ENCODE peak calls at places on chromosome 1, in six cellular contexts. K, B, V, R, N and Y are unnamed samples.

GRCh38 chr1:167713330-167714081 is 8.3 kb upstream of the MPZL1 start:
- DNase-seq in V (peak; percentile 32), B (no peak), N (peak; percentile 80), K (peak; percentile 77), R (no peak), Y (peak; percentile 24)

GRCh38 chr1:25795955-25796806 is 3.8 kb upstream of the SELENON start:
- DNase-seq in R (no peak), K (no peak), V (peak; percentile 60), N (no peak), B (no peak), Y (no peak)

GRCh38 chr1:175319912-175320230 is 127.3 kb upstream of the KIAA0040 start:
- DNase-seq in N (no peak), K (no peak), R (no peak), B (no peak), V (no peak), Y (no peak)

GRCh38 chr1:61244114-61244513 is 161.8 kb downstream of the NFIA start:
- DNase-seq in R (no peak), N (no peak), V (no peak), B (no peak), K (no peak), Y (peak; percentile 4)

GRCh38 chr1:156342556-156342955 is 4.2 kb downstream of the TSACC start:
- DNase-seq in V (no peak), R (no peak), N (no peak), B (no peak), K (no peak), Y (no peak)

GRCh38 chr1:2311184-2312032 is 79.9 kb downstream of the MORN1 start:
- DNase-seq in N (peak; percentile 92), R (no peak), B (peak; percentile 70), K (no peak), V (no peak), Y (no peak)

GRCh38 chr1:45260244-45260643 is 53.8 kb upstream of the ZSWIM5 start:
- DNase-seq in V (no peak), K (no peak), B (no peak), N (no peak), R (no peak), Y (no peak)

GRCh38 chr1:222923506-222923905 is 108.7 kb downstream of the DISP1 start:
- DNase-seq in V (no peak), R (no peak), K (no peak), N (no peak), B (no peak), Y (no peak)

GRCh38 chr1:29145739-29146437 is 22.2 kb upstream of the TMEM200B start:
- DNase-seq in V (no peak), R (no peak), K (no peak), N (no peak), B (no peak), Y (no peak)

GRCh38 chr1:224438989-224439388 is 4.4 kb upstream of the WDR26 start:
- DNase-seq in R (no peak), B (no peak), K (no peak), V (peak; percentile 67), N (no peak), Y (no peak)

GRCh38 chr1:5682626-5683235 is 309.5 kb downstream of the NPHP4 start:
- DNase-seq in B (no peak), V (no peak), N (no peak), K (no peak), R (no peak), Y (no peak)

GRCh38 chr1:2073382-2074230 is 23.4 kb downstream of the PRKCZ start:
- DNase-seq in B (no peak), N (no peak), K (peak; percentile 72), V (no peak), R (no peak), Y (peak; percentile 78)

GRCh38 chr1:185158806-185159205 is 1.8 kb downstream of the SWT1 start:
- DNase-seq in K (no peak), B (no peak), N (no peak), V (no peak), R (no peak), Y (no peak)

GRCh38 chr1:24100945-24101737 is 10.8 kb downstream of the MYOM3 start:
- DNase-seq in K (peak; percentile 18), V (no peak), N (no peak), B (no peak), R (no peak), Y (no peak)

GRCh38 chr1:147771216-147772125 is 11.1 kb upstream of the GJA5 start:
- DNase-seq in N (no peak), B (no peak), R (no peak), V (no peak), K (no peak), Y (no peak)
- H3K27ac ChIP-seq in N (no peak overlapping the region), B (peak overlapping the region; percentile 69), R (peak overlapping the region; percentile 6), V (peak overlapping the region; percentile 55), K (peak overlapping the region; percentile 49), Y (no peak overlapping the region)

GRCh38 chr1:64536836-64537490 is 67.0 kb downstream of the CACHD1 start:
- DNase-seq in N (no peak), K (no peak), B (no peak), V (peak; percentile 43), R (no peak), Y (no peak)
- H3K27ac ChIP-seq in N (peak overlapping the region; percentile 14), K (no peak overlapping the region), B (peak overlapping the region; percentile 7), V (no peak overlapping the region), R (peak overlapping the region; percentile 75), Y (peak overlapping the region; percentile 40)

DNA sequence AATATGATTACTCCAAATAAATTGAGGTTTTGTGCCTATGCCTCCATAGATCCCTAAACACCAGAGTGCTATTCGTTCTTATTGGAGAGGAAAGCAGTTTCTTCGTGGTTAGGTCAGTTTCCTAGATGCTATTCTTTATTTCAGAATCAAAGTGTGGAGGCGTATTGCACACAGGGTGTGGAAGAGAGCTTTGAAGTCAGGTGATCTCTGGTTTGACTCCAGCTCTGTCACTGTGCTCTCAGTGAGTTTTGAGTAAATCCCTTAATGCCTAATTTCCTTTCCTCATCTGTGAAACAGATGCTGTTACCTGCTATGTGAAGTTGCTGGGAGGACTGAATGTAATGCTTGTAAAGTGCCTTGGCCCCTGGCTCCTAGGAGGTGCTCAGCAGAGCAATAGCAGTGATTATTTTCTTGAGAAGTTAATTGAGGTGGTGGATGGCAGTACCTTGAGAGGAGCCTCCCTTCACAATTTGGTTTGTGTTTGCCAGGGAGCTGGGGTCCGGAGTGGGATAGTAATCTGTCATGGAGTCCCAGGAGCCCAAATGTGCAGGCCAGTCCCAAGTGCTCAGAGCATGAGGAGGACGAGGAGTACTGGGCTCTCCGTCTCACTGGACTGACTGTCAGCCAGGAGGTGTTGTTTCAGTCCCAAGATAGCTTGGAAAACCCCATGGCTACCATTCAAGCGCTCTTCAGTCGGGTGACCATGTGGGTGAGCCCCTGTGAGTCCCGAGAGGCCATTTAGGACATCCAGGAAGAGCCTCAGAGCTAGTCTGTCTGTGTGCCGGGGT is 14.9 kb downstream of the NTPCR start:
- DNase-seq in V (no peak), B (no peak), N (no peak), R (no peak), K (no peak), Y (no peak)
- H3K27ac ChIP-seq in V (no peak overlapping the region), B (no peak overlapping the region), N (no peak overlapping the region), R (peak overlapping the region; percentile 1), K (no peak overlapping the region), Y (no peak overlapping the region)

GRCh38 chr1:201673912-201674311 is 135.0 kb downstream of the NAV1 start:
- DNase-seq in R (no peak), B (no peak), V (no peak), K (no peak), N (no peak), Y (no peak)

GRCh38 chr1:201678264-201679101 is 139.6 kb downstream of the NAV1 start:
- DNase-seq in B (no peak), N (peak; percentile 81), V (no peak), K (no peak), R (no peak), Y (no peak)

GRCh38 chr1:201676061-201676644 is 137.2 kb downstream of the NAV1 start:
- DNase-seq in N (peak; percentile 81), R (no peak), K (peak; percentile 82), V (peak; percentile 32), B (no peak), Y (no peak)

GRCh38 chr1:201675143-201675542 is 136.2 kb downstream of the NAV1 start:
- DNase-seq in R (no peak), B (no peak), N (no peak), V (no peak), K (no peak), Y (no peak)

GRCh38 chr1:201676651-201677050 is 137.7 kb downstream of the NAV1 start:
- DNase-seq in N (no peak), V (no peak), R (no peak), K (no peak), B (no peak), Y (no peak)
- H3K27ac ChIP-seq in N (no peak overlapping the region), V (no peak overlapping the region), R (peak overlapping the region; percentile 63), K (no peak overlapping the region), B (no peak overlapping the region), Y (no peak overlapping the region)

DNA sequence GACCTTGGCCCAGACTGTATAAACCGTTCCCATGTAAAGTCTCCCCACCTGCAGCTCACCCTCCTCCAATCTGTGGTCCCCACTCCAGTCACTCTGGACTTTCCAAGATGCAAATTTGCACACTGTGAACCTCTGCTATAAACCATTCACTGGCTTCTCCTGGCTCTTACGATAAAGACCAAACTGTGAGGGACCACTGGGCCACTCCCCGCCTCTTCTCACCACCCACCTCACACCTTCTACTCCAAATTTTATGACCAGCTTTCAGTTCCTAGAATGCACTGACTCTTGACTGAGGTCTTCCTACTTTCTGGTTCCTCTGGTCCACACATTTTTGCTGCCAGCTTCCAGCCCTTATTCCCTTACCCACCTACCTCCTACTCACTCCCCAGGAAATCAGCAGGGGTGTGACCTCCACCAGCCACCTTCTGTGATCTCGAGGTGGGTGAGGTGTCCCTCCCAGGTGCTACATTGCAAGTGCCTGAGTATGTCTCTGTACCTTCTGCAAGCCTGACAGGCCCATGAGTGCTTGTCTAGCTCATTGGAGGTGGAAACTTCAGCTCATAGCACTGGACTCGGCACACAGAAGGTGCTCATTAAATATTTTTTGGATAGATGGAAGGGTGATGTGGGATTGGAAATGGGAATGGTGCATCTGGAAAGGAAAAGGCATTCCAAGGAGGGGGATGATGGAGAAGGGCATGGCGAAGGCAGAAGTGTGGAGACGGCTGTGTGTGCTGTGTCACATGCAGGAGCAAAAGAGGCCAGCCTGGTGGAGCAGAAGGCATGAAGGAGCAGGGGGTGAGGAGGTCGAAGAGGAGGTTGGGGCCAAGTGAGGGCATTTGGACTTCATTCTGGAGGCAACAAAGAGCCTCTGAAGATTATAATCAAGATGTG is 15.6 kb upstream of the CSF1 start:
- DNase-seq in R (no peak), K (no peak), B (no peak), V (no peak), N (no peak), Y (no peak)
- H3K27ac ChIP-seq in R (peak overlapping the region; percentile 51), K (no peak overlapping the region), B (no peak overlapping the region), V (no peak overlapping the region), N (no peak overlapping the region), Y (no peak overlapping the region)

GRCh38 chr1:53138991-53139884 is 3.2 kb downstream of the SLC1A7 start:
- DNase-seq in V (no peak), R (no peak), K (no peak), N (no peak), B (no peak), Y (no peak)
- H3K27ac ChIP-seq in V (no peak overlapping the region), R (peak overlapping the region; percentile 63), K (no peak overlapping the region), N (no peak overlapping the region), B (peak overlapping the region; percentile 56), Y (peak overlapping the region; percentile 24)